ENCODE peak calls at places on chromosome 17, in seven cellular contexts. M is CD4-positive, alpha-beta T cell; J is psoas muscle; W is gastrocnemius medialis; G is sigmoid colon; A is heart right ventricle; L is mammary epithelial cell. P is an unnamed sample.

GRCh38 chr17:9913476-9913875 is 8.4 kb upstream of the RCVRN start:
- DNase-seq in L (no peak), G (no peak), M (no peak), J (no peak), W (no peak), A (no peak), P (no peak)

GRCh38 chr17:80295146-80295545 is 34.5 kb downstream of the RNF213 start:
- DNase-seq in M (no peak), W (no peak), G (no peak), J (peak), A (no peak), L (no peak), P (no peak)

GRCh38 chr17:77735341-77736206 is 222.9 kb upstream of the TNRC6C start:
- DNase-seq in M (no peak), W (no peak), A (peak), G (peak), L (no peak), J (no peak), P (peak)

GRCh38 chr17:44865921-44866320 is 18.2 kb downstream of the HIGD1B start:
- DNase-seq in W (no peak), J (no peak), M (no peak), G (no peak), L (no peak), A (no peak), P (no peak)

GRCh38 chr17:48484256-48484655 is 46.6 kb downstream of the HOXB1 start:
- DNase-seq in J (no peak), G (no peak), A (no peak), M (no peak), L (no peak), W (no peak), P (no peak)

GRCh38 chr17:52147872-52148271 is 10.6 kb downstream of the CA10 start:
- DNase-seq in J (no peak), G (no peak), A (no peak), L (peak), M (no peak), W (no peak), P (no peak)

GRCh38 chr17:42797067-42798007 is 1.2 kb downstream of the COA3 start:
- DNase-seq in G (no peak), M (no peak), L (no peak), A (no peak), W (no peak), J (no peak), P (no peak)

GRCh38 chr17:8963665-8964258 is 1.7 kb downstream of the PIK3R5 start:
- DNase-seq in M (no peak), G (no peak), A (no peak), W (no peak), L (no peak), J (no peak), P (peak)

GRCh38 chr17:55327225-55328088 is 62.7 kb downstream of the HLF start:
- DNase-seq in A (no peak), J (no peak), W (no peak), L (peak), G (no peak), M (no peak), P (no peak)

GRCh38 chr17:37640016-37640415 is 3.2 kb downstream of the DDX52 start:
- DNase-seq in G (no peak), M (no peak), W (no peak), J (no peak), L (no peak), A (no peak), P (no peak)

GRCh38 chr17:37648555-37648954 is 5.3 kb upstream of the DDX52 start:
- DNase-seq in J (no peak), M (no peak), W (no peak), G (no peak), L (peak), A (no peak), P (no peak)

GRCh38 chr17:48727415-48728175 is 955 bp downstream of the HOXB13 start:
- DNase-seq in M (no peak), G (peak), W (no peak), A (no peak), L (no peak), J (no peak), P (no peak)

GRCh38 chr17:38568274-38568673 is 37.5 kb downstream of the SRCIN1 start:
- DNase-seq in L (no peak), A (no peak), G (no peak), M (no peak), W (no peak), J (no peak), P (no peak)

GRCh38 chr17:79562806-79563141 is 48.1 kb downstream of the RBFOX3 start:
- DNase-seq in W (no peak), J (peak), G (peak), A (no peak), M (no peak), L (no peak), P (no peak)

GRCh38 chr17:43998552-43998951 is 5.9 kb upstream of the NAGS start:
- DNase-seq in M (no peak), G (no peak), J (no peak), L (peak), A (no peak), W (no peak), P (no peak)

GRCh38 chr17:2068101-2068518 is 13.2 kb downstream of the HIC1 start:
- DNase-seq in A (no peak), W (no peak), M (no peak), J (no peak), L (no peak), G (peak), P (no peak)

GRCh38 chr17:70624208-70624607 is 454.9 kb downstream of the KCNJ2 start:
- DNase-seq in M (no peak), L (no peak), G (no peak), W (no peak), J (no peak), A (no peak), P (no peak)

GRCh38 chr17:70629902-70630301 is 460.6 kb downstream of the KCNJ2 start:
- DNase-seq in M (no peak), A (no peak), L (no peak), W (no peak), G (no peak), J (no peak), P (no peak)
- TF ChIP-seq CTCF in M (no peak), A (peak), L (no peak), W (peak), G (peak), J (peak), P (no peak)

DNA sequence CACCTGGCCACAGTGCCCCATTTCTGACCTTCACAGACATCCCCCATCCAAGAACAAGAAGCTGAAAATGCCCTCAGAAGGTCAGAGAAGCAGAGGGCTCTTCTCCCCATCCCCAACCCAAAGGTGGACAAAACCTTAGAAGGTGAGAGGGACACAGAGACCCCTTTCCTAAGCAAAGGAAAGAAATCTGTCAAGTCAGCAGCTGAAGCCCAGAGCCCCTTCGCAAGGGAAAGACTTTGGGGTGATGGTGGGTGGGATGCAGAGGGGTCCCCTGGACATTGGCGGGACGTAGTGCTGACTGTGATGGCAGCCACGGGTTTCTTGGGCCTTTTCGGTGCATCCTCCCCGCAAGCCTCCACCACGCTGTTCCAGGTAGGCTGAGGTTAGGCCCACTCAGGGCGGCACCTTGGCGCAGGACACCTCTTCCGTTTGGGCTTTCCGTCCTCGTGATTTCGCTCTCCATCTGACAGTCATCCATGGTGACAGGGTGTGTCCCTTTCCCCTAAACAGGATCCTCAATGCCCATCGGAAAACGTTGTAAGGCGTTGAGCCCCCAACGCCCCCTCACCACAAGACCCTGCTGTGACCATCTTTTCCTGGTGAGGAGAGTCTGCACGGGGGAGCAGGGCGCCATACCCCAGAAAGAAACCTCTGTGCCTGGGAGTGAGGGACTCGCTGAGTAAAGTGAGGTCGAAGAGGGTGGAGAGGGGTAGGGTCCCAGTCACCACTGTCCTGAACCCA is 10.7 kb upstream of the GSDMA start:
- DNase-seq in W (no peak), G (peak), M (no peak), J (peak), L (no peak), A (peak), P (no peak)
- H3K27ac ChIP-seq in W (peak), G (peak), M (no peak), J (peak), L (no peak), A (peak), P (peak)

DNA sequence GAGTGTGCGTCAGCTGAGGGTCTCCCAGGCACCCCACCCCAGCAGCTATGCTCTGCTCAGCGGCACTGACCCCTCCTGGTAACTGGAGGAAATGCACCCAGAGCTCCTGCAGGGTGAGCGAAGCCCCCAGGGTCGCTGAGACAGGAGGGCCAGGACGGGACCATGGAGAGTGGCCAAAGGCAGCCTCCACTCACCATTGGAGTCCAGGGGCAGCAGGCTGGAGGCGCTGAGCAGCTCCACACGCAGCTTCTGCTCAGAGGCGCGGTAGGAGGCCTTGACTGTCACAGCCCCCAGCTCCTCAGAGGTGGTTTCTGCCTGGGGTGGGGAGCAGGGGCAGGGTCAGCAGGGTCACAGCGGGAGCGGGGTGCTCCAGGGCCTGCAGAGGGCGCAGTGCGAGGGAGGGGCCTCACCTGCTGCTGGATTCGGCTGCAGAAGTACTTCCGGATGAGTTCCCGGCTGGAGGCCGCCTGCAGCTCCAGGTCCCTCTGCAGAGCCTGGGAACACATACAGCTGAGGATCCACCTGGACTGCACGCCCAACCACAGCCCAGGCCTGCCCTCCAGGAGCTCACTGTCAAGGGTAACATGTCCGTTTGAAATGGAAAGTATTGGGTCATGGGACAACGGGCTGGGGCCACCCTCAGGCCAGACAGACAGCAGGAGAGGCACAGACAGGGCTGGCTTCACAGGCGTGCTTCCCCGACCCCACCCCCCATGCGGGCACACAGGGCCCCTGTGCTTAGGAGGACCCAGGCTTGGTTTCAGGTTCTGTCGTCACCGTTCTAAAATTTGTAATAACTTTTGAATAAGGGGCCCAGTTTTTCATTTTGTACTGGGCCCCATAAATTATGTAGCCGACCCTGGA is 13.8 kb downstream of the UNC13D start:
- DNase-seq in M (no peak), G (peak), W (no peak), J (no peak), L (no peak), A (no peak), P (no peak)
- TF ChIP-seq CTCF in M (peak), G (peak), W (peak), J (peak), L (peak), A (no peak), P (peak)

GRCh38 chr17:40535438-40535837 is 29.8 kb downstream of the CCR7 start:
- DNase-seq in L (no peak), A (no peak), M (no peak), J (no peak), W (no peak), G (no peak), P (no peak)
- H3K27ac ChIP-seq in L (no peak), A (peak), M (no peak), J (peak), W (peak), G (peak), P (peak)